ENCODE peak calls at places on chromosomes 1 and 21, in ten cellular contexts. T is OCI-LY7; S is A673; R is hepatocyte; X is tibial nerve; E is A549; C is suprapubic skin; G is CD4-positive, CD25-positive, alpha-beta regulatory T cell; H is pancreas; Z is left ventricle myocardium inferior. B is an unnamed sample.

GRCh38 chr1:241972703-241973375 is 15.3 kb downstream of the BECN2 start:
- DNase-seq in H (no peak), X (no peak), C (no peak), T (no peak), Z (no peak), S (no peak), R (peak; percentile 53), E (no peak), G (no peak), B (no peak)

GRCh38 chr1:228836427-228836826 is 101.1 kb downstream of the RHOU start:
- DNase-seq in S (no peak), R (peak; percentile 72), H (no peak), C (no peak), T (no peak), Z (no peak), G (no peak), X (no peak), E (no peak), B (no peak)

GRCh38 chr1:59292557-59292956 is 4.3 kb upstream of the FGGY start:
- DNase-seq in T (no peak), X (peak; percentile 63), R (peak; percentile 73), H (no peak), E (no peak), G (no peak), C (no peak), Z (no peak), S (peak; percentile 77), B (peak; percentile 90)

GRCh38 chr1:64292399-64292798 is 89.0 kb downstream of the UBE2U start:
- DNase-seq in H (no peak), G (no peak), X (no peak), S (no peak), Z (no peak), C (no peak), E (no peak), T (no peak), R (no peak), B (no peak)

GRCh38 chr1:164794310-164794709 is 235.3 kb downstream of the PBX1 start:
- DNase-seq in S (no peak), R (peak; percentile 66), C (no peak), H (peak; percentile 65), X (peak; percentile 31), T (no peak), Z (no peak), E (peak; percentile 41), G (no peak), B (peak; percentile 84)

GRCh38 chr1:11273595-11274234 is 717 bp downstream of the UBIAD1 start:
- DNase-seq in Z (no peak), S (no peak), X (no peak), C (no peak), R (no peak), E (peak; percentile 17), G (no peak), T (peak; percentile 30), H (no peak), B (no peak)

GRCh38 chr1:24127134-24127800 is 15.3 kb upstream of the MYOM3 start:
- DNase-seq in Z (no peak), T (no peak), H (no peak), C (no peak), E (no peak), G (no peak), X (no peak), R (no peak), S (no peak), B (no peak)

GRCh38 chr1:177432897-177433296 is 262.1 kb downstream of the BRINP2 start:
- DNase-seq in X (no peak), T (peak; percentile 1), G (no peak), R (no peak), S (peak; percentile 51), Z (no peak), E (no peak), H (no peak), C (no peak), B (no peak)

GRCh38 chr1:17540255-17541001 is 930 bp downstream of the ARHGEF10L start:
- DNase-seq in E (no peak), G (no peak), C (peak; percentile 86), T (no peak), X (peak; percentile 53), R (peak; percentile 73), Z (peak; percentile 66), H (peak; percentile 45), S (no peak), B (no peak)

GRCh38 chr1:87403047-87403820 is 74.6 kb downstream of the LMO4 start:
- DNase-seq in S (no peak), X (no peak), G (no peak), C (no peak), H (no peak), T (no peak), Z (no peak), E (no peak), R (no peak), B (no peak)

GRCh38 chr1:88680446-88680845 is 3.6 kb upstream of the PKN2 start:
- DNase-seq in X (no peak), H (no peak), T (no peak), S (no peak), R (no peak), E (no peak), C (no peak), Z (no peak), G (no peak), B (no peak)

GRCh38 chr1:67759692-67760029 is 73.6 kb downstream of the GNG12 start:
- DNase-seq in Z (no peak), E (no peak), H (no peak), S (no peak), G (no peak), C (no peak), T (no peak), X (no peak), R (no peak), B (no peak)

GRCh38 chr21:25895565-25896205 is 160.9 kb downstream of the GABPA start:
- DNase-seq in T (peak; percentile 30), R (no peak), C (no peak), S (peak; percentile 83), H (no peak), Z (no peak), E (no peak), X (peak; percentile 29), G (no peak), B (no peak)

DNA sequence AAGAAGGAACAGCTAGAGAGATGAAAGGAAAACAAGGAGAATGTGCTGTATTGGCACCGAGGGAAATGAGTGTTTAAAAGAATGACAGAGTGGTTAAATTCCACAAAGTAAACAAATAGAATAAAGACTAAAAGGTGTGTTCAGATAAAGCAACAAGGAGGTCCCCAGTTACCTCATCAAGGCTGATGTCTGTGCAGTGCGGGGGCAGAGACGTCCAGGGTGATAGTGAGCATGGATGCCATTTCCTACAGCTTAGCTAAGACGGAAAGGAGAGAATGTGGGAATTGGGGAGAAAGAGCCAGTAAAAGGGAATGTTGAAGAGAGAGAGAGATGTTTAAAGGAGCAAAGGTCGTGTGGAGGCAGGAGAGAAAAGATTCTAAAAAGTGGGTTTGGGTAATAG is 15.5 kb downstream of the LMOD1 start:
- DNase-seq in G (no peak), S (no peak), C (no peak), E (no peak), Z (no peak), H (no peak), T (no peak), R (no peak), X (no peak), B (no peak)
- H3K4me1 ChIP-seq in G (no peaks in the 10 kb centered on the region), S (no peaks in the 10 kb centered on the region), C (no peaks in the 10 kb centered on the region), E (no peaks in the 10 kb centered on the region), Z (no peaks in the 10 kb centered on the region), H (no peaks in the 10 kb centered on the region), T (no peaks in the 10 kb centered on the region), R (no peaks in the 10 kb centered on the region), X (peaks cover 20% of the 10 kb centered on the region), B (peaks cover 6% of the 10 kb centered on the region)

GRCh38 chr1:53295295-53295694 is 32.6 kb downstream of the LRP8 start:
- DNase-seq in C (no peak), R (no peak), E (no peak), G (no peak), Z (no peak), T (no peak), S (no peak), H (no peak), X (no peak), B (no peak)
- H3K4me1 ChIP-seq in C (peaks cover 14% of the 10 kb centered on the region), R (peaks cover 19% of the 10 kb centered on the region), E (peaks cover 15% of the 10 kb centered on the region), G (peaks cover 54% of the 10 kb centered on the region), Z (peaks cover 25% of the 10 kb centered on the region), T (peaks cover 22% of the 10 kb centered on the region), S (no peaks in the 10 kb centered on the region), H (no peaks in the 10 kb centered on the region), X (peaks cover 44% of the 10 kb centered on the region), B (peaks cover 7% of the 10 kb centered on the region)

GRCh38 chr1:159945483-159946241 is at the start of gene IGSF9:
- DNase-seq in H (peak; percentile 94), S (peak; percentile 95), E (peak; percentile 61), C (peak; percentile 87), X (peak; percentile 36), T (peak; percentile 58), G (peak; percentile 71), R (peak; percentile 94), Z (peak; percentile 85), B (no peak)

GRCh38 chr1:159949123-159949522 is 3.7 kb upstream of the IGSF9 start:
- DNase-seq in Z (no peak), X (no peak), E (no peak), H (no peak), R (no peak), S (no peak), T (no peak), G (no peak), C (peak; percentile 60), B (no peak)

GRCh38 chr1:159946242-159947187 is 1.1 kb upstream of the IGSF9 start:
- DNase-seq in S (no peak), C (peak; percentile 55), E (no peak), R (no peak), G (no peak), X (no peak), H (no peak), T (no peak), Z (no peak), B (no peak)

GRCh38 chr1:159949891-159950480 is 4.1 kb downstream of the SLAMF9 start:
- DNase-seq in R (no peak), X (no peak), C (peak; percentile 62), Z (no peak), E (no peak), S (no peak), T (no peak), H (no peak), G (no peak), B (no peak)

GRCh38 chr1:159947942-159948341 is 2.5 kb upstream of the IGSF9 start:
- DNase-seq in Z (no peak), G (no peak), R (no peak), H (no peak), X (no peak), S (no peak), C (no peak), E (no peak), T (no peak), B (no peak)
- H3K4me1 ChIP-seq in Z (peaks cover 18% of the 10 kb centered on the region), G (peaks cover 8% of the 10 kb centered on the region), R (peaks cover 15% of the 10 kb centered on the region), H (peaks cover 4% of the 10 kb centered on the region), X (peaks cover 15% of the 10 kb centered on the region), S (peaks cover 6% of the 10 kb centered on the region), C (peaks cover 59% of the 10 kb centered on the region), E (peaks cover 5% of the 10 kb centered on the region), T (no peaks in the 10 kb centered on the region), B (peaks cover 15% of the 10 kb centered on the region)

DNA sequence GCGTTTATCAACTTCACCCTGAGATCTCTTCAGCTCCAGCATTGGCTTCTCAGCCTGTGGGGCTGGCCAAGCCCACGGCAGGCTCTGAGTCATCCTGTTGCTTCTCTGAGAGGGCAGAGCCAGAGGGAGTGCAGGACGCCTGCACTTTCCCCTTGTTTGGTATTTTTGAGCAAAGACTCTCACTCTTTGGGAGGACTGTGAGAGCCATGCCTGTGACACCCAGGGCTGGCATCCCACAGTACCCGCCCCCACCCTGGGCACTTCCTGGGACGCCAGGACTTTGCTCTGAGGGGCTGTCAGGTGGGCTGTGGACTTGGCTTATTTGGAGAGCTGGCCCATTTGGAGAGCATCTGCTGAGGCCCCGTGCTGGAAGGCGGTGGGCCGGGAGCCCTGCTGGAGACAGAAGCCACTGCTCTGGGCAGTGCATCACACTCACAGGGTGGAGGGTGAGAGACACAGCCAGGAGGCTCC is 37.4 kb downstream of the VANGL1 start:
- DNase-seq in X (peak; percentile 14), E (peak; percentile 8), G (no peak), Z (peak; percentile 29), R (peak; percentile 48), C (no peak), T (no peak), H (no peak), S (no peak), B (peak; percentile 28)
- H3K4me1 ChIP-seq in X (peaks cover 19% of the 10 kb centered on the region), E (peaks cover 12% of the 10 kb centered on the region), G (no peaks in the 10 kb centered on the region), Z (peaks cover 48% of the 10 kb centered on the region), R (no peaks in the 10 kb centered on the region), C (peaks cover 48% of the 10 kb centered on the region), T (no peaks in the 10 kb centered on the region), H (no peaks in the 10 kb centered on the region), S (peaks cover 10% of the 10 kb centered on the region), B (peaks cover 22% of the 10 kb centered on the region)

B was measured in gastrocnemius medialis.